ENCODE peak calls at places on chromosomes 11 and 22, in ten cellular contexts. One of them, this sample, is unnamed.

GRCh38 chr11:62921573-62922188 is 518 bp upstream of the CHRM1 start:
- DNase-seq in cardiac fibroblast: peak; percentile 25
- DNase-seq in astrocyte of the cerebellum: no peak
- DNase-seq in choroid plexus epithelial cell: no peak
- DNase-seq in A549: no peak
- DNase-seq in heart left ventricle: peak; percentile 14
- DNase-seq in endothelial cell of umbilical vein: no peak
- DNase-seq in esophagus squamous epithelium: no peak
- DNase-seq in fibroblast of mammary gland: peak; percentile 7
- DNase-seq in fibroblast of lung: no peak
- DNase-seq in this sample: no peak

GRCh38 chr22:47333625-47334024 is 571.2 kb downstream of the TBC1D22A start:
- DNase-seq in cardiac fibroblast: peak; percentile 90
- DNase-seq in astrocyte of the cerebellum: peak; percentile 15
- DNase-seq in choroid plexus epithelial cell: peak; percentile 68
- DNase-seq in A549: peak; percentile 55
- DNase-seq in heart left ventricle: no peak
- DNase-seq in endothelial cell of umbilical vein: peak; percentile 61
- DNase-seq in esophagus squamous epithelium: no peak
- DNase-seq in fibroblast of mammary gland: peak; percentile 75
- DNase-seq in fibroblast of lung: peak; percentile 59
- DNase-seq in this sample: no peak

GRCh38 chr11:70338594-70338993 is 59.7 kb upstream of the CTTN start:
- DNase-seq in cardiac fibroblast: no peak
- DNase-seq in astrocyte of the cerebellum: no peak
- DNase-seq in choroid plexus epithelial cell: no peak
- DNase-seq in A549: no peak
- DNase-seq in heart left ventricle: no peak
- DNase-seq in endothelial cell of umbilical vein: no peak
- DNase-seq in esophagus squamous epithelium: no peak
- DNase-seq in fibroblast of mammary gland: no peak
- DNase-seq in fibroblast of lung: no peak
- DNase-seq in this sample: no peak

GRCh38 chr11:47136921-47137320 is 39.8 kb downstream of the ARFGAP2 start:
- DNase-seq in cardiac fibroblast: no peak
- DNase-seq in astrocyte of the cerebellum: no peak
- DNase-seq in choroid plexus epithelial cell: no peak
- DNase-seq in A549: no peak
- DNase-seq in heart left ventricle: no peak
- DNase-seq in endothelial cell of umbilical vein: no peak
- DNase-seq in esophagus squamous epithelium: no peak
- DNase-seq in fibroblast of mammary gland: no peak
- DNase-seq in fibroblast of lung: no peak
- DNase-seq in this sample: no peak

GRCh38 chr22:49119551-49119952 is 708.1 kb downstream of the BRD1 start:
- DNase-seq in cardiac fibroblast: no peak
- DNase-seq in astrocyte of the cerebellum: no peak
- DNase-seq in choroid plexus epithelial cell: no peak
- DNase-seq in A549: no peak
- DNase-seq in heart left ventricle: no peak
- DNase-seq in endothelial cell of umbilical vein: no peak
- DNase-seq in esophagus squamous epithelium: no peak
- DNase-seq in fibroblast of mammary gland: no peak
- DNase-seq in fibroblast of lung: no peak
- DNase-seq in this sample: no peak

GRCh38 chr11:30585892-30586250 is 282 bp downstream of the MPPED2 start:
- DNase-seq in cardiac fibroblast: no peak
- DNase-seq in astrocyte of the cerebellum: no peak
- DNase-seq in choroid plexus epithelial cell: no peak
- DNase-seq in A549: no peak
- DNase-seq in heart left ventricle: peak; percentile 62
- DNase-seq in endothelial cell of umbilical vein: no peak
- DNase-seq in esophagus squamous epithelium: no peak
- DNase-seq in fibroblast of mammary gland: no peak
- DNase-seq in fibroblast of lung: no peak
- DNase-seq in this sample: no peak

GRCh38 chr11:82012276-82012675 is 721.4 kb downstream of the FAM181B start:
- DNase-seq in cardiac fibroblast: no peak
- DNase-seq in astrocyte of the cerebellum: no peak
- DNase-seq in choroid plexus epithelial cell: no peak
- DNase-seq in A549: no peak
- DNase-seq in heart left ventricle: no peak
- DNase-seq in endothelial cell of umbilical vein: no peak
- DNase-seq in esophagus squamous epithelium: no peak
- DNase-seq in fibroblast of mammary gland: no peak
- DNase-seq in fibroblast of lung: no peak
- DNase-seq in this sample: no peak

GRCh38 chr11:120801801-120802689 is 221.9 kb upstream of the TBCEL start:
- DNase-seq in cardiac fibroblast: peak; percentile 74
- DNase-seq in astrocyte of the cerebellum: peak; percentile 31
- DNase-seq in choroid plexus epithelial cell: peak; percentile 76
- DNase-seq in A549: peak; percentile 38
- DNase-seq in heart left ventricle: peak; percentile 45
- DNase-seq in endothelial cell of umbilical vein: peak; percentile 58
- DNase-seq in esophagus squamous epithelium: no peak
- DNase-seq in fibroblast of mammary gland: peak; percentile 46
- DNase-seq in fibroblast of lung: peak; percentile 45
- DNase-seq in this sample: peak; percentile 15

DNA sequence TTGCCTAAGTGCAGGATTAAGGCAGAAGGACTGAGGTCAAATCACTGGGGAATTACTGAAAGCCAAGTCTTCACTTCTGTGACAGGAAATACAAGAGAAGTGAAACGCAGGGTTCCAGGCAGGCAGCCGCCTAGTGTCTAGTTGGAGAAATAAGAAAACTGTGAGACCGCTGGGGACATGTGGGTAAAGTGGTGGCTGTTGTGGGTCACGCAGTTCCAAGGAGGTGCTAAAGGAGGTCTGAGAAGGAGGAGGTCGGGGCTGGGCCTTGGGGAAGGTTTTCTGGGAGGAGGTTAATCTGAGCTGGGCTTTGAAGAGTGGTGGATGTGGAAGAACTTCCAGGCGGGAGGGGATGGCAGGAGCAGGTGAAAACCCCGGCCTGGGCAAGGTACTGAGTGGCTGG is 11.2 kb downstream of the MCM5 start:
- DNase-seq in cardiac fibroblast: no peak
- DNase-seq in astrocyte of the cerebellum: no peak
- DNase-seq in choroid plexus epithelial cell: no peak
- DNase-seq in A549: no peak
- DNase-seq in heart left ventricle: peak; percentile 46
- DNase-seq in endothelial cell of umbilical vein: no peak
- DNase-seq in esophagus squamous epithelium: no peak
- DNase-seq in fibroblast of mammary gland: no peak
- DNase-seq in fibroblast of lung: no peak
- DNase-seq in this sample: peak; percentile 65
- TF ChIP-seq CTCF in cardiac fibroblast: no peak
- TF ChIP-seq CTCF in astrocyte of the cerebellum: no peak
- TF ChIP-seq CTCF in choroid plexus epithelial cell: peak; percentile 39
- TF ChIP-seq CTCF in A549: no peak
- TF ChIP-seq CTCF in heart left ventricle: no peak
- TF ChIP-seq CTCF in endothelial cell of umbilical vein: no peak
- TF ChIP-seq CTCF in esophagus squamous epithelium: no peak
- TF ChIP-seq CTCF in fibroblast of mammary gland: no peak
- TF ChIP-seq CTCF in fibroblast of lung: no peak
- TF ChIP-seq CTCF in this sample: peak; percentile 72

GRCh38 chr11:123430736-123431356 is 777 bp downstream of the GRAMD1B start:
- DNase-seq in cardiac fibroblast: peak; percentile 49
- DNase-seq in astrocyte of the cerebellum: no peak
- DNase-seq in choroid plexus epithelial cell: peak; percentile 27
- DNase-seq in A549: peak; percentile 72
- DNase-seq in heart left ventricle: peak; percentile 77
- DNase-seq in endothelial cell of umbilical vein: peak; percentile 60
- DNase-seq in esophagus squamous epithelium: no peak
- DNase-seq in fibroblast of mammary gland: no peak
- DNase-seq in fibroblast of lung: peak; percentile 47
- DNase-seq in this sample: no peak

GRCh38 chr11:123429851-123430735 is at the start of gene GRAMD1B:
- DNase-seq in cardiac fibroblast: peak; percentile 65
- DNase-seq in astrocyte of the cerebellum: peak; percentile 56
- DNase-seq in choroid plexus epithelial cell: peak; percentile 70
- DNase-seq in A549: peak; percentile 73
- DNase-seq in heart left ventricle: peak; percentile 69
- DNase-seq in endothelial cell of umbilical vein: peak; percentile 66
- DNase-seq in esophagus squamous epithelium: no peak
- DNase-seq in fibroblast of mammary gland: peak; percentile 37
- DNase-seq in fibroblast of lung: peak; percentile 83
- DNase-seq in this sample: no peak

GRCh38 chr11:123429336-123429735 is 733 bp upstream of the GRAMD1B start:
- DNase-seq in cardiac fibroblast: no peak
- DNase-seq in astrocyte of the cerebellum: no peak
- DNase-seq in choroid plexus epithelial cell: peak; percentile 19
- DNase-seq in A549: no peak
- DNase-seq in heart left ventricle: no peak
- DNase-seq in endothelial cell of umbilical vein: no peak
- DNase-seq in esophagus squamous epithelium: no peak
- DNase-seq in fibroblast of mammary gland: peak; percentile 58
- DNase-seq in fibroblast of lung: peak; percentile 70
- DNase-seq in this sample: no peak

GRCh38 chr11:123434262-123434661 is 4.2 kb downstream of the GRAMD1B start:
- DNase-seq in cardiac fibroblast: no peak
- DNase-seq in astrocyte of the cerebellum: no peak
- DNase-seq in choroid plexus epithelial cell: peak; percentile 36
- DNase-seq in A549: peak; percentile 75
- DNase-seq in heart left ventricle: no peak
- DNase-seq in endothelial cell of umbilical vein: peak; percentile 25
- DNase-seq in esophagus squamous epithelium: no peak
- DNase-seq in fibroblast of mammary gland: peak; percentile 28
- DNase-seq in fibroblast of lung: peak; percentile 18
- DNase-seq in this sample: no peak

DNA sequence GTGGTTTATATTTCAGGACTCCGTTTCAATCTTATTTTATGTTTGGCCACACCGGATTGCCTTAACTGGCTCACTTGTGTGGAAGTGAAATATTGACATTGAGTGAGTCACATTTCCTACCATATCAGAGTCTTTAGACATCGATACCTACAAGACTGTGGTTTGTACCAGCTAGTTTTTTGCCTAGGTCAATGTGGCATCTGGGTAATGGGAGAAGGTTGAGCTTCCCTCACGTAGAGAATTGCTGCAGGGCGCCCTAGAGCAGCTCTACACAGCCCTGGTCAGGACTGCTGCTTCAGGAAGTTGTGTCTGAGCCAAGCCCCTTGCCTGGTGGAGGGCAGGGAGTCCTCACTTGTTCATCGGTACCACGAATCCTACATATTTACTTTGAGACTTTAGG is 1.6 kb downstream of the GRAMD1B start:
- DNase-seq in cardiac fibroblast: no peak
- DNase-seq in astrocyte of the cerebellum: no peak
- DNase-seq in choroid plexus epithelial cell: no peak
- DNase-seq in A549: no peak
- DNase-seq in heart left ventricle: no peak
- DNase-seq in endothelial cell of umbilical vein: peak; percentile 66
- DNase-seq in esophagus squamous epithelium: no peak
- DNase-seq in fibroblast of mammary gland: no peak
- DNase-seq in fibroblast of lung: no peak
- DNase-seq in this sample: no peak
- H3K4me3 ChIP-seq in cardiac fibroblast: peak overlapping the region; percentile 67
- H3K4me3 ChIP-seq in astrocyte of the cerebellum: no peak overlapping the region
- H3K4me3 ChIP-seq in choroid plexus epithelial cell: peak overlapping the region; percentile 63
- H3K4me3 ChIP-seq in A549: peak overlapping the region; percentile 93
- H3K4me3 ChIP-seq in heart left ventricle: no peak overlapping the region
- H3K4me3 ChIP-seq in endothelial cell of umbilical vein: peak overlapping the region; percentile 0
- H3K4me3 ChIP-seq in esophagus squamous epithelium: no peak overlapping the region
- H3K4me3 ChIP-seq in fibroblast of mammary gland: no peak overlapping the region
- H3K4me3 ChIP-seq in fibroblast of lung: no peak overlapping the region
- H3K4me3 ChIP-seq in this sample: no peak overlapping the region

DNA sequence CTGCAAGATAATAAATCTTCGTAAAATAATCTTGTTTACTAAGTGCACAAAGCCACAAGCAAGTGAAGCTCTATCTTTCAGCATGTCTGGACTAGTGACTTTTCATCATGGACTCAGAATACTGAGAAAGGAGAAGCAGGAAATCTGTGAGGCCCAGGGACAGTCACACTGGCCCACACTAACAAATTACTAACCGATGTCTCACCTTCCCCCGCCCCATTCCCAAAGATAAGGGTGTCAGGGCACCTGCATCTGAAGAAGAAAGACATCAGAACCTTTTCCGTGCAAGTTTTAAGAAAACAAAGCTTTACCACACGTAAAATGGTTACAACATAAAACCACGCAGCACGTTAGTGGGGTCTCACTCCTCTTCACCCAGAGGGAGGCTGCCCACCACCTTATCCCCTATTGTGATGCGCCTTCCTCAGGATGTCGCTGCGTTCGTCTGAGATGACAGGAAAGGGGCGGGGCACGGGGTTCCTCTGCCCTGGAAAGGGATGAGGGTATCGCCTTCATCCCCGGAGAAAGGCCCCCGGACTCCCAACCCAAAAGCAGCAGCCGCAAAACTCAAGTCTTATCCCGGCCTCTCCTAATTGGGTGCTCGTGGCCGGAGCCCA is 603 bp downstream of the BTBD10 start:
- DNase-seq in cardiac fibroblast: peak; percentile 13
- DNase-seq in astrocyte of the cerebellum: no peak
- DNase-seq in choroid plexus epithelial cell: no peak
- DNase-seq in A549: peak; percentile 58
- DNase-seq in heart left ventricle: peak; percentile 70
- DNase-seq in endothelial cell of umbilical vein: peak; percentile 49
- DNase-seq in esophagus squamous epithelium: no peak
- DNase-seq in fibroblast of mammary gland: peak; percentile 24
- DNase-seq in fibroblast of lung: peak; percentile 61
- DNase-seq in this sample: peak; percentile 7
- TF ChIP-seq CTCF in cardiac fibroblast: no peak
- TF ChIP-seq CTCF in astrocyte of the cerebellum: peak; percentile 5
- TF ChIP-seq CTCF in choroid plexus epithelial cell: no peak
- TF ChIP-seq CTCF in A549: no peak
- TF ChIP-seq CTCF in heart left ventricle: no peak
- TF ChIP-seq CTCF in endothelial cell of umbilical vein: no peak
- TF ChIP-seq CTCF in esophagus squamous epithelium: no peak
- TF ChIP-seq CTCF in fibroblast of mammary gland: no peak
- TF ChIP-seq CTCF in fibroblast of lung: no peak
- TF ChIP-seq CTCF in this sample: no peak

GRCh38 chr11:67240575-67241389 is 25.5 kb upstream of the GRK2 start:
- DNase-seq in cardiac fibroblast: peak; percentile 84
- DNase-seq in astrocyte of the cerebellum: peak; percentile 33
- DNase-seq in choroid plexus epithelial cell: peak; percentile 82
- DNase-seq in A549: peak; percentile 75
- DNase-seq in heart left ventricle: peak; percentile 72
- DNase-seq in endothelial cell of umbilical vein: peak; percentile 83
- DNase-seq in esophagus squamous epithelium: no peak
- DNase-seq in fibroblast of mammary gland: peak; percentile 70
- DNase-seq in fibroblast of lung: peak; percentile 70
- DNase-seq in this sample: peak; percentile 81

GRCh38 chr11:67239795-67240574 is 26.3 kb upstream of the GRK2 start:
- DNase-seq in cardiac fibroblast: peak; percentile 99
- DNase-seq in astrocyte of the cerebellum: peak; percentile 97
- DNase-seq in choroid plexus epithelial cell: peak; percentile 99
- DNase-seq in A549: peak; percentile 97
- DNase-seq in heart left ventricle: peak; percentile 98
- DNase-seq in endothelial cell of umbilical vein: peak; percentile 100
- DNase-seq in esophagus squamous epithelium: peak; percentile 89
- DNase-seq in fibroblast of mammary gland: peak; percentile 97
- DNase-seq in fibroblast of lung: peak; percentile 99
- DNase-seq in this sample: peak; percentile 93

GRCh38 chr11:67242548-67242947 is 23.7 kb upstream of the GRK2 start:
- DNase-seq in cardiac fibroblast: no peak
- DNase-seq in astrocyte of the cerebellum: no peak
- DNase-seq in choroid plexus epithelial cell: no peak
- DNase-seq in A549: no peak
- DNase-seq in heart left ventricle: no peak
- DNase-seq in endothelial cell of umbilical vein: no peak
- DNase-seq in esophagus squamous epithelium: no peak
- DNase-seq in fibroblast of mammary gland: no peak
- DNase-seq in fibroblast of lung: no peak
- DNase-seq in this sample: no peak

GRCh38 chr11:67237574-67237973 is 28.7 kb upstream of the GRK2 start:
- DNase-seq in cardiac fibroblast: no peak
- DNase-seq in astrocyte of the cerebellum: no peak
- DNase-seq in choroid plexus epithelial cell: no peak
- DNase-seq in A549: no peak
- DNase-seq in heart left ventricle: no peak
- DNase-seq in endothelial cell of umbilical vein: no peak
- DNase-seq in esophagus squamous epithelium: no peak
- DNase-seq in fibroblast of mammary gland: no peak
- DNase-seq in fibroblast of lung: no peak
- DNase-seq in this sample: no peak

GRCh38 chr11:67238894-67239794 is 27.1 kb upstream of the GRK2 start:
- DNase-seq in cardiac fibroblast: peak; percentile 26
- DNase-seq in astrocyte of the cerebellum: no peak
- DNase-seq in choroid plexus epithelial cell: peak; percentile 22
- DNase-seq in A549: no peak
- DNase-seq in heart left ventricle: no peak
- DNase-seq in endothelial cell of umbilical vein: peak; percentile 21
- DNase-seq in esophagus squamous epithelium: no peak
- DNase-seq in fibroblast of mammary gland: peak; percentile 35
- DNase-seq in fibroblast of lung: no peak
- DNase-seq in this sample: no peak
- H3K4me3 ChIP-seq in cardiac fibroblast: no peak overlapping the region
- H3K4me3 ChIP-seq in astrocyte of the cerebellum: peak overlapping the region; percentile 54
- H3K4me3 ChIP-seq in choroid plexus epithelial cell: peak overlapping the region; percentile 44
- H3K4me3 ChIP-seq in A549: peak overlapping the region; percentile 22
- H3K4me3 ChIP-seq in heart left ventricle: peak overlapping the region; percentile 64
- H3K4me3 ChIP-seq in endothelial cell of umbilical vein: no peak overlapping the region
- H3K4me3 ChIP-seq in esophagus squamous epithelium: peak overlapping the region; percentile 71
- H3K4me3 ChIP-seq in fibroblast of mammary gland: peak overlapping the region; percentile 35
- H3K4me3 ChIP-seq in fibroblast of lung: peak overlapping the region; percentile 19
- H3K4me3 ChIP-seq in this sample: peak overlapping the region; percentile 91

This sample was measured in GM12864.